ENCODE peak calls at places on chromosomes 12 and 14, in nine cellular contexts. C is GM12878, V is HepG2, T is K562, Z is mammary epithelial cell, G is IMR-90, J is PC-3, L is astrocyte, N is HCT116. Y is an unnamed sample.

GRCh38 chr12:51246254-51246853 is 7.7 kb downstream of the DAZAP2 start:
- DNase-seq in L (peak; percentile 53), J (no peak), V (no peak), Z (no peak), G (peak; percentile 68), C (no peak), N (no peak), T (peak; percentile 25), Y (peak; percentile 88)

GRCh38 chr14:104686624-104687517 is 2.5 kb upstream of the INF2 start:
- DNase-seq in G (no peak), Z (no peak), C (no peak), T (no peak), L (no peak), J (no peak), N (no peak), V (no peak), Y (peak; percentile 70)

GRCh38 chr12:96040305-96041133 is 5.1 kb upstream of the LTA4H start:
- DNase-seq in V (no peak), Z (no peak), J (no peak), C (no peak), N (no peak), G (no peak), L (peak; percentile 35), T (no peak), Y (peak; percentile 5)

GRCh38 chr14:93832665-93833064 is 44.4 kb upstream of the PRIMA1 start:
- DNase-seq in N (no peak), L (no peak), Z (no peak), J (no peak), C (no peak), V (no peak), G (no peak), T (no peak), Y (no peak)

GRCh38 chr14:95922080-95922479 is 45.4 kb downstream of the TUNAR start:
- DNase-seq in N (no peak), C (no peak), G (no peak), Z (no peak), V (no peak), L (no peak), T (no peak), J (no peak), Y (no peak)

GRCh38 chr14:74463697-74464096 is 29.4 kb downstream of the NPC2 start:
- DNase-seq in V (no peak), C (no peak), G (no peak), N (no peak), L (no peak), J (no peak), Z (no peak), T (no peak), Y (no peak)

GRCh38 chr14:94602722-94603121 is 9.5 kb upstream of the SERPINA3 start:
- DNase-seq in C (no peak), N (no peak), T (no peak), V (no peak), G (no peak), L (no peak), J (no peak), Z (no peak), Y (no peak)

GRCh38 chr12:80178846-80179245 is 79.5 kb downstream of the OTOGL start:
- DNase-seq in G (no peak), T (no peak), V (no peak), J (no peak), L (no peak), N (no peak), Z (no peak), C (peak; percentile 30), Y (no peak)

GRCh38 chr12:68899251-68899771 is 33.7 kb downstream of the CPM start:
- DNase-seq in N (peak; percentile 8), C (no peak), G (peak; percentile 59), T (no peak), Z (peak; percentile 67), L (peak; percentile 90), J (peak; percentile 62), V (peak; percentile 46), Y (no peak)

GRCh38 chr12:94151577-94151976 is 3.2 kb downstream of the PLXNC1 start:
- DNase-seq in V (peak; percentile 81), N (no peak), T (no peak), J (no peak), Z (no peak), G (no peak), L (no peak), C (no peak), Y (no peak)

GRCh38 chr14:103185051-103186027 is 62.1 kb downstream of the TNFAIP2 start:
- DNase-seq in C (no peak), G (peak; percentile 38), T (no peak), V (peak; percentile 27), L (peak; percentile 18), Z (peak; percentile 82), N (peak; percentile 40), J (peak; percentile 80), Y (peak; percentile 85)

GRCh38 chr12:116849216-116849615 is 32.0 kb downstream of the HRK start:
- DNase-seq in J (no peak), C (no peak), V (no peak), Z (no peak), G (no peak), N (no peak), L (no peak), T (no peak), Y (no peak)

GRCh38 chr14:67151082-67151666 is 38.1 kb upstream of the GARIN2 start:
- DNase-seq in T (no peak), J (peak; percentile 36), G (no peak), Z (no peak), C (no peak), L (no peak), V (no peak), N (no peak), Y (no peak)

GRCh38 chr12:110901401-110901800 is 19.0 kb downstream of the MYL2 start:
- DNase-seq in G (no peak), T (no peak), C (no peak), J (no peak), N (no peak), V (peak; percentile 29), L (no peak), Z (no peak), Y (no peak)

DNA sequence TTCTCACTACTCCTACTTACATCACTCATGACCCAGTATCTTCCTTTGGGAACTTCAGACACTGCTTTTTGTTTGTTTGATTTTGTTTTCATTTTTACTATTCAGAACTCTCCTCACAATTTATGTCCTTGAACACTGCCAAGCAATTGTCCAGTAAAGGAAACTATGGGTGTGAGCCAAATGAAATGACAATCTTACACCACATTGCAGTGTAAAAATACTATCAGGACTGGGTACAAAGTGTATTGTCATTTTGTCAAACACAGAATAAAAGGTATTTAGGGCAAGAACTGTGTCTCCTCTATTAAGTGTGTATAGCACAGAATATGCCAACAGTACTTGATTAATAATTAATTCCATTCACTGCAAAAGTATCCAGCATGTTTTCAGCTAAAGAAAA is 199.3 kb downstream of the ALG10B start:
- DNase-seq in T (no peak), N (no peak), Z (no peak), L (no peak), V (no peak), C (no peak), J (no peak), G (no peak), Y (no peak)
- H2AFZ ChIP-seq in T (no peak overlapping the region), N (no peak overlapping the region), Z (no peak overlapping the region), L (no peak overlapping the region), V (no peak overlapping the region), C (no peak overlapping the region), J (no peak overlapping the region), G (no peak overlapping the region), Y (no peak overlapping the region)

DNA sequence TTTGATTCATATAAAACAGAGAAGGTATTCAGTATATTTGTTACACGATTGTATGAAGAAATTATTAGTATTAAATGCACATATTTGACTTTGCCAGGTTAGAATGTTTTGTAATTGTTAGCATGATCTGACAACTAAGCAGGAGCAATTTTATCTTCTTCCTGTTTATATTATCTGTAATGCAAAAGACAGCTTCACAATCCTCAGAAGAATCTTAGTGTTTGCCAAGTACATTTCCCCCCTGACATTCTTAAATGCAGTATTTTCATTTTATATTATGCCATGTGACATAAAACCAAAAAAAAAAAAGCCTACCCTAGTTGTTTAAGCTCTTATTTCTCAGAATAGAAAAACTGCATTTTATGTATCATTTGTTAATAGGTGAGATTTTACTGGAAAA is 469.4 kb downstream of the FOXG1 start:
- DNase-seq in N (no peak), G (peak; percentile 45), T (no peak), Z (no peak), J (no peak), V (no peak), L (no peak), C (no peak), Y (no peak)
- H3K4me2 ChIP-seq in N (no peak overlapping the region), G (no peak overlapping the region), T (no peak overlapping the region), Z (no peak overlapping the region), J (peak overlapping the region; percentile 66), V (no peak overlapping the region), L (peak overlapping the region; percentile 81), C (no peak overlapping the region), Y (peak overlapping the region; percentile 61)

DNA sequence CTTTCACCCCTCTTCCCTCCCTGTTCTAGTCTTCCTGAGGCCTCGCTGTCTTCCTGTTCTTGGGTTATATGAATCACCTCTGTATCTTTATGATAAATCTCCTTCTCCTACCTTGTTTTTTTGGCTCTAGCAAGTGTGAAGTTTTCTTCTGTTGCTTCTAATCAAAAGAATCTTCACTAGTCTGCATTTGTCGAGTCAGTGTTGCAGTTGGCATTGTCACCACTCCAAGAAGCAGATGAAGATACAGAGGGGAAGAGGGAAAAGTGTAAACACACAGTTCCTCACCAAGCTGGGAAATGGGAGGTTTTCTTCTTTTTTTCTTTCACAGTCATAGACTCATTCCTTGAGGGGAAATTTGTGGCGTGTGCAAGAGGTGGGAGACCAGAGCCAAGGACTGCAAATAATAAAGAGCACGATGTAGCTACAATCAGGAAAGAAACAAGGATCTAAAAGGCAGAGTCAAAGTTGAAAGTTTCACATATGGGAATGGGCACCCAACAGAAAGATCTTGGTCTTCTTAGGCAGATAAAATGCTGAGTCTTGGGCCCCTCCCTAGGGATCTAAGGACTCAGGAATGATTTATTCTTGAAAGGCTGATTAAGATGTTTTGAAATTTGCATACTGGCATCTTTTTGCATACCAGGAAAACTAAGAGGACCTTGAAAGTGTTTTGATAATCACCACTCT is 22.2 kb upstream of the PRICKLE1 start:
- DNase-seq in T (no peak), N (no peak), L (peak; percentile 12), Z (no peak), V (no peak), J (peak; percentile 12), C (no peak), G (no peak), Y (no peak)
- H2AFZ ChIP-seq in T (no peak overlapping the region), N (no peak overlapping the region), L (no peak overlapping the region), Z (peak overlapping the region; percentile 46), V (no peak overlapping the region), J (no peak overlapping the region), C (no peak overlapping the region), G (no peak overlapping the region), Y (no peak overlapping the region)

DNA sequence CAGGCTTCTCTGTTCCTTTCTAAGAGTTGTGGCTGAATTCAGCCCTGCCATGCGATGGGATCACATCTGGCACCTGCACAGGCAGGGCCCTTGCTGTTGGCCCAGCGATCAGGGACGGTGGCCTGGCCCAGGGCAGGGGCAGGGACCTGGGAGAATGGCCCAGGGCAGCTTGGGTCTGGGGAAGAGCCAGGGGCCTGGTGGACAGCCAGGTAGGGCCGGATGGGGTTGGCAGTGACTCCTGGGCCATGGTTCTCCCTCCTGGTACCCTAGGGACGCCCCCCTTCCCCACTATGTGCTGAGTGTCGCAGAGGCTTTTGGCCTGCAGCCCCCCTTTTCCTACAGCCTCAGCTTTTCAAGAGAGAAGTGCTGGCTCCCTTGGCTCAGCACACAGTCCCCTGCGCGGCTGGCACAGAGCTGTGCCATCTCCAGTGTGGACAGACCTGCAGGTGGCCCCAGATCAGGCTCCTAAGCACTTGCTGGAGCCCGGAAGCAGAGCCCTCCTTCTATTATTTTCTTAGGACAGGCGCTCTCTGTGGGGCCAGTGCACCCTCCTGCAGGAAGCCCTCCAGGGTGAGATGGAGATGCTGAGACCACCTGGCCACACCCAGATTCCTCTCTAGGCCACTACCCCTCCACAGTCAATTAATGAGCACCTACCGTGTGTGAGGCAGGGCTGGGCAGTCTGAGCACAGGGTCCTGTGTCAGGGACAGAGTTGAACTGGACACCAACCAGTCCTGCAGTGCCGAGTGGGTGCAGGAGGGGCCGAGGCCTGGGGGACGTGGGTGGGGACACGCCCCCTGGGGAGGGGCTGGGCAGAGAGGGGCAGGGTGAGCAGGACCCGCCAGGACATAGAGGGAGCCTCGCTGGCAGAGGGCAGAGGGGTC is 267.6 kb downstream of the ADGRD1 start:
- DNase-seq in J (no peak), G (no peak), C (no peak), N (no peak), L (no peak), T (no peak), Z (no peak), V (no peak), Y (no peak)
- H3K4me2 ChIP-seq in J (no peak overlapping the region), G (no peak overlapping the region), C (peak overlapping the region; percentile 83), N (no peak overlapping the region), L (no peak overlapping the region), T (no peak overlapping the region), Z (no peak overlapping the region), V (no peak overlapping the region), Y (no peak overlapping the region)

Y was measured in osteoblast.